ENCODE peak calls at places on chromosome 9, in eight cellular contexts. One of them, this sample, is unnamed.
A peak's percentile ranks its signal among the peaks of the same experiment; 100 is the strongest.

GRCh38 chr9:125106285-125106893 is 36.9 kb downstream of the SCAI start:
- DNase-seq in stomach: no peak
- DNase-seq in GM20000: no peak
- DNase-seq in PC-9: no peak
- DNase-seq in cardiac muscle cell: no peak
- DNase-seq in left ventricle myocardium inferior: no peak
- DNase-seq in dorsolateral prefrontal cortex: no peak
- DNase-seq in psoas muscle: no peak
- DNase-seq in this sample: no peak

GRCh38 chr9:104209387-104209786 is 115.3 kb downstream of the SMC2 start:
- DNase-seq in stomach: no peak
- DNase-seq in left ventricle myocardium inferior: no peak
- DNase-seq in dorsolateral prefrontal cortex: no peak
- DNase-seq in cardiac muscle cell: no peak
- DNase-seq in GM20000: no peak
- DNase-seq in psoas muscle: no peak
- DNase-seq in PC-9: no peak
- DNase-seq in this sample: no peak

GRCh38 chr9:2018764-2019548 is 3.8 kb downstream of the SMARCA2 start:
- DNase-seq in left ventricle myocardium inferior: no peak
- DNase-seq in psoas muscle: no peak
- DNase-seq in dorsolateral prefrontal cortex: no peak
- DNase-seq in cardiac muscle cell: no peak
- DNase-seq in PC-9: no peak
- DNase-seq in GM20000: no peak
- DNase-seq in stomach: no peak
- DNase-seq in this sample: no peak

GRCh38 chr9:74674077-74674476 is 176.9 kb downstream of the RORB start:
- DNase-seq in left ventricle myocardium inferior: no peak
- DNase-seq in dorsolateral prefrontal cortex: no peak
- DNase-seq in stomach: no peak
- DNase-seq in GM20000: no peak
- DNase-seq in cardiac muscle cell: no peak
- DNase-seq in PC-9: no peak
- DNase-seq in psoas muscle: no peak
- DNase-seq in this sample: no peak

GRCh38 chr9:9598723-9599122 is 1014.1 kb downstream of the PTPRD start:
- DNase-seq in cardiac muscle cell: no peak
- DNase-seq in psoas muscle: no peak
- DNase-seq in left ventricle myocardium inferior: no peak
- DNase-seq in GM20000: no peak
- DNase-seq in PC-9: no peak
- DNase-seq in stomach: no peak
- DNase-seq in dorsolateral prefrontal cortex: no peak
- DNase-seq in this sample: no peak

GRCh38 chr9:87502446-87503232 is 5.0 kb downstream of the DAPK1 start:
- DNase-seq in stomach: peak; percentile 88
- DNase-seq in psoas muscle: no peak
- DNase-seq in left ventricle myocardium inferior: no peak
- DNase-seq in PC-9: peak; percentile 82
- DNase-seq in GM20000: no peak
- DNase-seq in cardiac muscle cell: no peak
- DNase-seq in dorsolateral prefrontal cortex: no peak
- DNase-seq in this sample: peak; percentile 81

GRCh38 chr9:113578877-113579269 is 115.3 kb downstream of the RGS3 start:
- DNase-seq in cardiac muscle cell: no peak
- DNase-seq in left ventricle myocardium inferior: peak; percentile 43
- DNase-seq in dorsolateral prefrontal cortex: no peak
- DNase-seq in GM20000: peak; percentile 88
- DNase-seq in psoas muscle: no peak
- DNase-seq in stomach: peak; percentile 73
- DNase-seq in PC-9: peak; percentile 92
- DNase-seq in this sample: peak; percentile 79

GRCh38 chr9:82354260-82354659 is 365.7 kb downstream of the SPATA31D1 start:
- DNase-seq in dorsolateral prefrontal cortex: no peak
- DNase-seq in cardiac muscle cell: no peak
- DNase-seq in left ventricle myocardium inferior: no peak
- DNase-seq in GM20000: no peak
- DNase-seq in psoas muscle: no peak
- DNase-seq in stomach: no peak
- DNase-seq in PC-9: no peak
- DNase-seq in this sample: no peak

GRCh38 chr9:116027096-116027495 is 126.5 kb upstream of the PAPPA start:
- DNase-seq in GM20000: no peak
- DNase-seq in stomach: no peak
- DNase-seq in dorsolateral prefrontal cortex: no peak
- DNase-seq in PC-9: no peak
- DNase-seq in cardiac muscle cell: no peak
- DNase-seq in left ventricle myocardium inferior: no peak
- DNase-seq in psoas muscle: no peak
- DNase-seq in this sample: no peak

GRCh38 chr9:96604005-96604320 is 15.7 kb downstream of the CDC14B start:
- DNase-seq in cardiac muscle cell: no peak
- DNase-seq in dorsolateral prefrontal cortex: no peak
- DNase-seq in PC-9: no peak
- DNase-seq in GM20000: no peak
- DNase-seq in stomach: no peak
- DNase-seq in psoas muscle: peak; percentile 50
- DNase-seq in left ventricle myocardium inferior: no peak
- DNase-seq in this sample: no peak

GRCh38 chr9:17783227-17783626 is 204.4 kb downstream of the SH3GL2 start:
- DNase-seq in left ventricle myocardium inferior: no peak
- DNase-seq in stomach: no peak
- DNase-seq in GM20000: no peak
- DNase-seq in cardiac muscle cell: no peak
- DNase-seq in dorsolateral prefrontal cortex: no peak
- DNase-seq in psoas muscle: no peak
- DNase-seq in PC-9: no peak
- DNase-seq in this sample: no peak

GRCh38 chr9:96047741-96048115 is 172.2 kb downstream of the ERCC6L2 start:
- DNase-seq in stomach: no peak
- DNase-seq in PC-9: no peak
- DNase-seq in psoas muscle: no peak
- DNase-seq in left ventricle myocardium inferior: no peak
- DNase-seq in cardiac muscle cell: peak; percentile 20
- DNase-seq in GM20000: no peak
- DNase-seq in dorsolateral prefrontal cortex: no peak
- DNase-seq in this sample: no peak

GRCh38 chr9:32300373-32300772 is 84.1 kb upstream of the ACO1 start:
- DNase-seq in stomach: no peak
- DNase-seq in PC-9: no peak
- DNase-seq in dorsolateral prefrontal cortex: no peak
- DNase-seq in left ventricle myocardium inferior: no peak
- DNase-seq in GM20000: no peak
- DNase-seq in psoas muscle: no peak
- DNase-seq in cardiac muscle cell: no peak
- DNase-seq in this sample: no peak

GRCh38 chr9:131358438-131359029 is 35.4 kb upstream of the PRRC2B start:
- DNase-seq in GM20000: no peak
- DNase-seq in PC-9: no peak
- DNase-seq in psoas muscle: no peak
- DNase-seq in dorsolateral prefrontal cortex: no peak
- DNase-seq in cardiac muscle cell: no peak
- DNase-seq in left ventricle myocardium inferior: no peak
- DNase-seq in stomach: no peak
- DNase-seq in this sample: no peak

GRCh38 chr9:73149371-73150067 is 2.1 kb upstream of the ANXA1 start:
- DNase-seq in dorsolateral prefrontal cortex: no peak
- DNase-seq in stomach: no peak
- DNase-seq in cardiac muscle cell: no peak
- DNase-seq in GM20000: peak; percentile 27
- DNase-seq in PC-9: no peak
- DNase-seq in left ventricle myocardium inferior: no peak
- DNase-seq in psoas muscle: no peak
- DNase-seq in this sample: no peak

GRCh38 chr9:129414377-129415021 is 206.4 kb downstream of the C9orf50 start:
- DNase-seq in stomach: no peak
- DNase-seq in GM20000: no peak
- DNase-seq in dorsolateral prefrontal cortex: no peak
- DNase-seq in cardiac muscle cell: peak; percentile 36
- DNase-seq in psoas muscle: peak; percentile 36
- DNase-seq in left ventricle myocardium inferior: peak; percentile 42
- DNase-seq in PC-9: no peak
- DNase-seq in this sample: no peak

DNA sequence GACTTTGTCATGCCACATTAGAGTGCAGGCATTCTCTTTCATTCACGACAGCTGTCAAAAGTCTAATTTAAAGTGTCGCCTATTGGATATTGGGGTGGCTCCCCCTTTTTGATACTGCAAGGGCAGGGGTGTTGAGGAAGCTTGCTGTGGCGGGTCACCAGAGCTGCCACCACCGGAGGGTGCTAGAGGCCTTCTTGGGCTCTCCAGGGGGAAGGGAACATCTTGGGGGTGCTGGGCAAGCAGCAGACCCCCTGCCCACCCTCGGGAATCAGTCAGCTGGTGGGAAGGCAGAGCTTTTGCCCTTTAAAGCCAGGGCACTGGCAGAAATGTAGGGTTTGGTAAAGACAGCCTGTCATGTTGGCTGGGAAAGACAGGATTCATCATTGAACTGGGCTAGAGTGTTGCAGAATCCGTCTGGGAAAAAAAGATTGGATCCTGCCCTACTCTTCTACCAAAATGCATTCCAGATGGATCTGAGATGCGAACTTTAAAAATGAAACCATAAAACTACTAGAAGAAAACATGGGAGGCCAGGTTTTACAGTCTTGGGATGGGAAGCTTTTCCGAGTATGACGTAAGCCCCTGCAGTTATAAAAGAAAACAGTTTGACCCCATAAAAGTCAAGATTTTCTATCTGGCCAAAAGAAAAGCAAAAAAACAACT is 22.3 kb downstream of the COL5A1 start:
- DNase-seq in psoas muscle: peak; percentile 11
- DNase-seq in stomach: no peak
- DNase-seq in GM20000: no peak
- DNase-seq in dorsolateral prefrontal cortex: no peak
- DNase-seq in cardiac muscle cell: no peak
- DNase-seq in left ventricle myocardium inferior: peak; percentile 4
- DNase-seq in PC-9: no peak
- DNase-seq in this sample: peak; percentile 40
- TF ChIP-seq CTCF in psoas muscle: no peak
- TF ChIP-seq CTCF in stomach: no peak
- TF ChIP-seq CTCF in GM20000: peak; percentile 1
- TF ChIP-seq CTCF in dorsolateral prefrontal cortex: no peak
- TF ChIP-seq CTCF in cardiac muscle cell: peak; percentile 39
- TF ChIP-seq CTCF in left ventricle myocardium inferior: no peak
- TF ChIP-seq CTCF in PC-9: no peak
- TF ChIP-seq CTCF in this sample: no peak

GRCh38 chr9:6194934-6195333 is 20.7 kb upstream of the IL33 start:
- DNase-seq in stomach: no peak
- DNase-seq in dorsolateral prefrontal cortex: no peak
- DNase-seq in left ventricle myocardium inferior: no peak
- DNase-seq in PC-9: no peak
- DNase-seq in GM20000: no peak
- DNase-seq in psoas muscle: no peak
- DNase-seq in cardiac muscle cell: no peak
- DNase-seq in this sample: no peak
- TF ChIP-seq CTCF in stomach: no peak
- TF ChIP-seq CTCF in dorsolateral prefrontal cortex: no peak
- TF ChIP-seq CTCF in left ventricle myocardium inferior: no peak
- TF ChIP-seq CTCF in PC-9: no peak
- TF ChIP-seq CTCF in GM20000: no peak
- TF ChIP-seq CTCF in psoas muscle: no peak
- TF ChIP-seq CTCF in cardiac muscle cell: peak; percentile 38
- TF ChIP-seq CTCF in this sample: no peak

GRCh38 chr9:70419546-70420266 is 5.2 kb upstream of the KLF9 start:
- DNase-seq in psoas muscle: peak; percentile 96
- DNase-seq in GM20000: peak; percentile 86
- DNase-seq in cardiac muscle cell: peak; percentile 69
- DNase-seq in PC-9: peak; percentile 94
- DNase-seq in dorsolateral prefrontal cortex: peak; percentile 91
- DNase-seq in left ventricle myocardium inferior: peak; percentile 97
- DNase-seq in stomach: peak; percentile 97
- DNase-seq in this sample: peak; percentile 99
- TF ChIP-seq CTCF in psoas muscle: no peak
- TF ChIP-seq CTCF in GM20000: no peak
- TF ChIP-seq CTCF in cardiac muscle cell: peak; percentile 12
- TF ChIP-seq CTCF in PC-9: no peak
- TF ChIP-seq CTCF in dorsolateral prefrontal cortex: no peak
- TF ChIP-seq CTCF in left ventricle myocardium inferior: peak; percentile 29
- TF ChIP-seq CTCF in stomach: no peak
- TF ChIP-seq CTCF in this sample: peak; percentile 19

GRCh38 chr9:14547245-14548060 is 145.8 kb downstream of the ZDHHC21 start:
- DNase-seq in stomach: no peak
- DNase-seq in left ventricle myocardium inferior: no peak
- DNase-seq in psoas muscle: no peak
- DNase-seq in cardiac muscle cell: no peak
- DNase-seq in dorsolateral prefrontal cortex: no peak
- DNase-seq in GM20000: no peak
- DNase-seq in PC-9: no peak
- DNase-seq in this sample: no peak
- TF ChIP-seq CTCF in stomach: no peak
- TF ChIP-seq CTCF in left ventricle myocardium inferior: no peak
- TF ChIP-seq CTCF in psoas muscle: no peak
- TF ChIP-seq CTCF in cardiac muscle cell: no peak
- TF ChIP-seq CTCF in dorsolateral prefrontal cortex: no peak
- TF ChIP-seq CTCF in GM20000: no peak
- TF ChIP-seq CTCF in PC-9: no peak
- TF ChIP-seq CTCF in this sample: no peak

GRCh38 chr9:77743381-77743780 is 95.3 kb upstream of the GNA14 start:
- DNase-seq in GM20000: no peak
- DNase-seq in stomach: no peak
- DNase-seq in PC-9: no peak
- DNase-seq in dorsolateral prefrontal cortex: no peak
- DNase-seq in left ventricle myocardium inferior: no peak
- DNase-seq in psoas muscle: no peak
- DNase-seq in cardiac muscle cell: no peak
- DNase-seq in this sample: no peak
- TF ChIP-seq CTCF in GM20000: no peak
- TF ChIP-seq CTCF in stomach: no peak
- TF ChIP-seq CTCF in PC-9: no peak
- TF ChIP-seq CTCF in dorsolateral prefrontal cortex: no peak
- TF ChIP-seq CTCF in left ventricle myocardium inferior: no peak
- TF ChIP-seq CTCF in psoas muscle: no peak
- TF ChIP-seq CTCF in cardiac muscle cell: no peak
- TF ChIP-seq CTCF in this sample: no peak

GRCh38 chr9:128088253-128088945 is 20.4 kb downstream of the SLC25A25 start:
- DNase-seq in cardiac muscle cell: no peak
- DNase-seq in PC-9: no peak
- DNase-seq in dorsolateral prefrontal cortex: no peak
- DNase-seq in psoas muscle: no peak
- DNase-seq in stomach: no peak
- DNase-seq in left ventricle myocardium inferior: no peak
- DNase-seq in GM20000: no peak
- DNase-seq in this sample: no peak
- TF ChIP-seq CTCF in cardiac muscle cell: no peak
- TF ChIP-seq CTCF in PC-9: no peak
- TF ChIP-seq CTCF in dorsolateral prefrontal cortex: no peak
- TF ChIP-seq CTCF in psoas muscle: no peak
- TF ChIP-seq CTCF in stomach: no peak
- TF ChIP-seq CTCF in left ventricle myocardium inferior: no peak
- TF ChIP-seq CTCF in GM20000: no peak
- TF ChIP-seq CTCF in this sample: no peak